ENCODE peak calls at places on chromosomes 4 and X, in seven cellular contexts. One of them, this sample, is unnamed.

GRCh38 chrX:63930140-63930539 is 145.1 kb upstream of the ARHGEF9 start:
- DNase-seq in HCT116: peak; percentile 10
- DNase-seq in WTC11: peak; percentile 13
- DNase-seq in HEK293T: no peak
- DNase-seq in H1: peak; percentile 7
- DNase-seq in GM12878: no peak
- DNase-seq in K562: no peak
- DNase-seq in this sample: no peak

GRCh38 chr4:99507762-99508161 is 3.1 kb upstream of the C4orf17 start:
- DNase-seq in HCT116: no peak
- DNase-seq in WTC11: no peak
- DNase-seq in HEK293T: no peak
- DNase-seq in H1: no peak
- DNase-seq in GM12878: no peak
- DNase-seq in K562: no peak
- DNase-seq in this sample: no peak

GRCh38 chr4:46819095-46819494 is 90.0 kb downstream of the COX7B2 start:
- DNase-seq in HCT116: no peak
- DNase-seq in WTC11: no peak
- DNase-seq in HEK293T: no peak
- DNase-seq in H1: no peak
- DNase-seq in GM12878: no peak
- DNase-seq in K562: no peak
- DNase-seq in this sample: no peak

GRCh38 chrX:39377171-39377570 is 575.9 kb downstream of the MID1IP1 start:
- DNase-seq in HCT116: no peak
- DNase-seq in WTC11: no peak
- DNase-seq in HEK293T: no peak
- DNase-seq in H1: no peak
- DNase-seq in GM12878: no peak
- DNase-seq in K562: no peak
- DNase-seq in this sample: no peak

GRCh38 chrX:151698485-151698884 is 3.2 kb downstream of the PRRG3 start:
- DNase-seq in HCT116: no peak
- DNase-seq in WTC11: no peak
- DNase-seq in HEK293T: no peak
- DNase-seq in H1: no peak
- DNase-seq in GM12878: no peak
- DNase-seq in K562: no peak
- DNase-seq in this sample: no peak

GRCh38 chr4:114691865-114692264 is 93.3 kb downstream of the UGT8 start:
- DNase-seq in HCT116: no peak
- DNase-seq in WTC11: no peak
- DNase-seq in HEK293T: no peak
- DNase-seq in H1: no peak
- DNase-seq in GM12878: peak; percentile 13
- DNase-seq in K562: no peak
- DNase-seq in this sample: no peak

GRCh38 chrX:81120936-81121351 is 80.8 kb downstream of the HMGN5 start:
- DNase-seq in HCT116: no peak
- DNase-seq in WTC11: peak; percentile 42
- DNase-seq in HEK293T: peak; percentile 39
- DNase-seq in H1: no peak
- DNase-seq in GM12878: peak; percentile 30
- DNase-seq in K562: peak; percentile 17
- DNase-seq in this sample: peak; percentile 18

GRCh38 chr4:124666496-124666895 is 46.0 kb downstream of the ANKRD50 start:
- DNase-seq in HCT116: no peak
- DNase-seq in WTC11: no peak
- DNase-seq in HEK293T: no peak
- DNase-seq in H1: no peak
- DNase-seq in GM12878: no peak
- DNase-seq in K562: no peak
- DNase-seq in this sample: peak; percentile 30

GRCh38 chrX:51847463-51847862 is 46.0 kb upstream of the MAGED1 start:
- DNase-seq in HCT116: no peak
- DNase-seq in WTC11: peak; percentile 12
- DNase-seq in HEK293T: no peak
- DNase-seq in H1: no peak
- DNase-seq in GM12878: no peak
- DNase-seq in K562: no peak
- DNase-seq in this sample: no peak

GRCh38 chr4:108783666-108784463 is 21.0 kb upstream of the ETNPPL start:
- DNase-seq in HCT116: peak; percentile 12
- DNase-seq in WTC11: no peak
- DNase-seq in HEK293T: peak; percentile 39
- DNase-seq in H1: no peak
- DNase-seq in GM12878: no peak
- DNase-seq in K562: no peak
- DNase-seq in this sample: peak; percentile 12

GRCh38 chr4:140800686-140801085 is 44.5 kb upstream of the TBC1D9 start:
- DNase-seq in HCT116: no peak
- DNase-seq in WTC11: no peak
- DNase-seq in HEK293T: no peak
- DNase-seq in H1: no peak
- DNase-seq in GM12878: no peak
- DNase-seq in K562: no peak
- DNase-seq in this sample: no peak

GRCh38 chr4:110865611-110866254 is 242.9 kb upstream of the PITX2 start:
- DNase-seq in HCT116: no peak
- DNase-seq in WTC11: no peak
- DNase-seq in HEK293T: no peak
- DNase-seq in H1: no peak
- DNase-seq in GM12878: no peak
- DNase-seq in K562: no peak
- DNase-seq in this sample: no peak

GRCh38 chrX:65821721-65822496 is 154.5 kb downstream of the MSN start:
- DNase-seq in HCT116: no peak
- DNase-seq in WTC11: peak; percentile 42
- DNase-seq in HEK293T: no peak
- DNase-seq in H1: no peak
- DNase-seq in GM12878: no peak
- DNase-seq in K562: no peak
- DNase-seq in this sample: no peak

GRCh38 chr4:145623831-145624230 is 4.6 kb downstream of the MMAA start:
- DNase-seq in HCT116: no peak
- DNase-seq in WTC11: no peak
- DNase-seq in HEK293T: no peak
- DNase-seq in H1: no peak
- DNase-seq in GM12878: no peak
- DNase-seq in K562: no peak
- DNase-seq in this sample: no peak

GRCh38 chrX:153414838-153415552 is 3.7 kb downstream of the ZFP92 start:
- DNase-seq in HCT116: no peak
- DNase-seq in WTC11: no peak
- DNase-seq in HEK293T: no peak
- DNase-seq in H1: no peak
- DNase-seq in GM12878: no peak
- DNase-seq in K562: no peak
- DNase-seq in this sample: no peak

GRCh38 chrX:45788941-45789348 is 588.3 kb upstream of the DIPK2B start:
- DNase-seq in HCT116: no peak
- DNase-seq in WTC11: no peak
- DNase-seq in HEK293T: no peak
- DNase-seq in H1: no peak
- DNase-seq in GM12878: no peak
- DNase-seq in K562: no peak
- DNase-seq in this sample: no peak

GRCh38 chrX:101057095-101057714 is 5.3 kb upstream of the TRMT2B start:
- DNase-seq in HCT116: no peak
- DNase-seq in WTC11: no peak
- DNase-seq in HEK293T: no peak
- DNase-seq in H1: no peak
- DNase-seq in GM12878: peak; percentile 32
- DNase-seq in K562: peak; percentile 60
- DNase-seq in this sample: no peak

GRCh38 chrX:13357925-13358324 is 38.1 kb upstream of the ATXN3L start:
- DNase-seq in HCT116: no peak
- DNase-seq in WTC11: no peak
- DNase-seq in HEK293T: no peak
- DNase-seq in H1: no peak
- DNase-seq in GM12878: no peak
- DNase-seq in K562: no peak
- DNase-seq in this sample: no peak

GRCh38 chr4:142473218-142473959 is 372.7 kb downstream of the INPP4B start:
- DNase-seq in HCT116: no peak
- DNase-seq in WTC11: no peak
- DNase-seq in HEK293T: no peak
- DNase-seq in H1: no peak
- DNase-seq in GM12878: no peak
- DNase-seq in K562: no peak
- DNase-seq in this sample: no peak

GRCh38 chrX:68684291-68684918 is 36.9 kb downstream of the STARD8 start:
- DNase-seq in HCT116: no peak
- DNase-seq in WTC11: peak; percentile 29
- DNase-seq in HEK293T: no peak
- DNase-seq in H1: no peak
- DNase-seq in GM12878: no peak
- DNase-seq in K562: peak; percentile 26
- DNase-seq in this sample: no peak

GRCh38 chrX:134738986-134739744 is 80.9 kb upstream of the PLAC1 start:
- DNase-seq in HCT116: no peak
- DNase-seq in WTC11: no peak
- DNase-seq in HEK293T: no peak
- DNase-seq in H1: no peak
- DNase-seq in GM12878: no peak
- DNase-seq in K562: no peak
- DNase-seq in this sample: no peak

GRCh38 chr4:131638776-131639175 is 1510.3 kb upstream of the PCDH10 start:
- DNase-seq in HCT116: no peak
- DNase-seq in WTC11: no peak
- DNase-seq in HEK293T: no peak
- DNase-seq in H1: no peak
- DNase-seq in GM12878: no peak
- DNase-seq in K562: no peak
- DNase-seq in this sample: no peak

GRCh38 chr4:5387457-5387856 is 320.9 kb downstream of the EVC2 start:
- DNase-seq in HCT116: no peak
- DNase-seq in WTC11: no peak
- DNase-seq in HEK293T: no peak
- DNase-seq in H1: no peak
- DNase-seq in GM12878: no peak
- DNase-seq in K562: no peak
- DNase-seq in this sample: no peak

DNA sequence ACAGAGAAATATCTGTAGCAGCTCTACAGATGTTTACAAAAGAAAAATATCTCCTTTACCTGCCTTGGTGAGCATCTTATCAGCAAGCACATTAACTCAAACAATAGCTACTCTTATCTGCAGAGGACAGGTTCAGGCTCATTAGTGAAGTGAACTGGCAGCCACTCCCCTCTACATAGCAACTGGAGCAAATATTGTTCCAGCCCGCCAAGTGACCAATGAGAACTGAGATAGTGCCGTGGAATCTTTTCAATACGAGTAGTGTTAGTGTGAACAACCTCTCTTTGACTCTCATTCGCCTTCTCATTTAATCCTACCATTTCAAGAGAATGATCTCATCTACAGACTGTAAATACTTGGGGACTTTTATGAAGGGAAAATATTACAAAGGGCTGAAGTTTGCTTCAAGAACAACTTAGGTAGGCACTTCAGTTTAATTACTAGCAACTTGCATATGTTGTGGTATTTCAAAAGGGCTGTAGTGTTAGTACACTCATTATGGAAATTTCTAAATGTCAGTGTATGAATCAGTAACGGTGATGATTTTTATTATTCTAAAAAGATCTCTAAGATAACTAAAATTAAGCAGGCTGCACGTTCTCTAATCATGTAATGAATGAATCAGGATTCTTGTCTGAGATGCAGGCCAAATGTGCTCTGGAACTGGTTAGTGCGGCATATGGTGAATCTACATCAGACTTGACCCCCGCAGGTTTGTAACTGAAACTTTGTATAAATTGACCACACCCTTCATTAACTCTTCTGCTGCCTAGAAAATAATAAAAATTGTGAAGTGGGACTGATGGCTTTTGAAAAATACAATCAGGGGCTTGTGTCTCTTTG is 72.4 kb downstream of the PALLD start:
- DNase-seq in HCT116: peak; percentile 95
- DNase-seq in WTC11: no peak
- DNase-seq in HEK293T: peak; percentile 55
- DNase-seq in H1: no peak
- DNase-seq in GM12878: no peak
- DNase-seq in K562: peak; percentile 34
- DNase-seq in this sample: peak; percentile 1
- TF ChIP-seq SP1 in HCT116: peak; percentile 71
- TF ChIP-seq SP1 in WTC11: no peak
- TF ChIP-seq SP1 in HEK293T: no peak
- TF ChIP-seq SP1 in H1: no peak
- TF ChIP-seq SP1 in GM12878: no peak
- TF ChIP-seq SP1 in K562: no peak
- TF ChIP-seq SP1 in this sample: no peak

GRCh38 chrX:17022205-17022604 is 75.7 kb downstream of the REPS2 start:
- DNase-seq in HCT116: no peak
- DNase-seq in WTC11: no peak
- DNase-seq in HEK293T: no peak
- DNase-seq in H1: no peak
- DNase-seq in GM12878: no peak
- DNase-seq in K562: no peak
- DNase-seq in this sample: no peak
- TF ChIP-seq SP1 in HCT116: no peak
- TF ChIP-seq SP1 in WTC11: no peak
- TF ChIP-seq SP1 in HEK293T: no peak
- TF ChIP-seq SP1 in H1: no peak
- TF ChIP-seq SP1 in GM12878: no peak
- TF ChIP-seq SP1 in K562: no peak
- TF ChIP-seq SP1 in this sample: no peak

GRCh38 chr4:39900966-39901365 is 76.7 kb downstream of the PDS5A start:
- DNase-seq in HCT116: no peak
- DNase-seq in WTC11: no peak
- DNase-seq in HEK293T: no peak
- DNase-seq in H1: no peak
- DNase-seq in GM12878: no peak
- DNase-seq in K562: no peak
- DNase-seq in this sample: no peak

GRCh38 chr4:39898015-39898414 is 79.7 kb downstream of the PDS5A start:
- DNase-seq in HCT116: no peak
- DNase-seq in WTC11: no peak
- DNase-seq in HEK293T: no peak
- DNase-seq in H1: no peak
- DNase-seq in GM12878: no peak
- DNase-seq in K562: no peak
- DNase-seq in this sample: no peak

GRCh38 chr4:39893693-39894072 is 84.0 kb downstream of the PDS5A start:
- DNase-seq in HCT116: no peak
- DNase-seq in WTC11: no peak
- DNase-seq in HEK293T: no peak
- DNase-seq in H1: no peak
- DNase-seq in GM12878: no peak
- DNase-seq in K562: no peak
- DNase-seq in this sample: no peak

GRCh38 chr4:39899291-39899690 is 78.4 kb downstream of the PDS5A start:
- DNase-seq in HCT116: no peak
- DNase-seq in WTC11: no peak
- DNase-seq in HEK293T: no peak
- DNase-seq in H1: no peak
- DNase-seq in GM12878: no peak
- DNase-seq in K562: no peak
- DNase-seq in this sample: no peak
- TF ChIP-seq SP1 in HCT116: no peak
- TF ChIP-seq SP1 in WTC11: no peak
- TF ChIP-seq SP1 in HEK293T: no peak
- TF ChIP-seq SP1 in H1: no peak
- TF ChIP-seq SP1 in GM12878: no peak
- TF ChIP-seq SP1 in K562: no peak
- TF ChIP-seq SP1 in this sample: no peak

GRCh38 chrX:2710041-2710471 is 19.0 kb downstream of the CD99 start:
- DNase-seq in HCT116: peak; percentile 51
- DNase-seq in WTC11: no peak
- DNase-seq in HEK293T: no peak
- DNase-seq in H1: no peak
- DNase-seq in GM12878: no peak
- DNase-seq in K562: no peak
- DNase-seq in this sample: no peak
- TF ChIP-seq SP1 in HCT116: no peak
- TF ChIP-seq SP1 in WTC11: no peak
- TF ChIP-seq SP1 in HEK293T: no peak
- TF ChIP-seq SP1 in H1: no peak
- TF ChIP-seq SP1 in GM12878: no peak
- TF ChIP-seq SP1 in K562: no peak
- TF ChIP-seq SP1 in this sample: no peak